ENCODE peak calls at places on chromosomes 4 and X, in seven cellular contexts. R is K562, C is A549, S is HCT116, X is HepG2, U is GM12878, Q is H1. Z is an unnamed sample.

GRCh38 chrX:153708415-153708814 is 15.8 kb downstream of the BCAP31 start:
- DNase-seq in U (no peak), C (peak; percentile 81), X (peak; percentile 65), Q (no peak), R (peak; percentile 89), S (no peak), Z (peak; percentile 79)

GRCh38 chr4:122576261-122577188 is 44.3 kb downstream of the IL21 start:
- DNase-seq in R (peak; percentile 66), Q (no peak), C (peak; percentile 35), S (peak; percentile 36), U (no peak), X (peak; percentile 46), Z (peak; percentile 58)

GRCh38 chr4:183360161-183360919 is 38.1 kb upstream of the CLDN24 start:
- DNase-seq in R (peak; percentile 34), Q (no peak), S (no peak), U (no peak), C (no peak), X (no peak), Z (peak; percentile 23)

GRCh38 chr4:82362565-82362964 is 11.2 kb downstream of the HNRNPD start:
- DNase-seq in Q (no peak), R (no peak), C (no peak), U (no peak), S (no peak), X (no peak), Z (no peak)

GRCh38 chr4:42785817-42786216 is 106.7 kb upstream of the GRXCR1 start:
- DNase-seq in R (no peak), X (no peak), S (no peak), C (no peak), U (no peak), Q (no peak), Z (no peak)

GRCh38 chr4:2702361-2702760 is 53.8 kb downstream of the TNIP2 start:
- DNase-seq in R (no peak), X (no peak), Q (no peak), S (no peak), U (no peak), C (no peak), Z (no peak)

GRCh38 chr4:185512516-185512915 is 22.8 kb downstream of the PDLIM3 start:
- DNase-seq in S (no peak), Q (no peak), C (no peak), R (no peak), U (no peak), X (no peak), Z (peak; percentile 81)

GRCh38 chrX:47573334-47574095 is 8.7 kb upstream of the TIMP1 start:
- DNase-seq in U (no peak), C (no peak), R (no peak), Q (no peak), X (no peak), S (no peak), Z (peak; percentile 73)

GRCh38 chrX:69313622-69314290 is 148.5 kb upstream of the PJA1 start:
- DNase-seq in U (no peak), S (no peak), X (no peak), Q (no peak), C (no peak), R (no peak), Z (no peak)

GRCh38 chr4:186104895-186105720 is 604 bp downstream of the FAM149A start:
- DNase-seq in Q (no peak), R (no peak), X (no peak), U (no peak), S (no peak), C (no peak), Z (no peak)

GRCh38 chr4:14545796-14546195 is 456.5 kb upstream of the CPEB2 start:
- DNase-seq in U (no peak), Q (no peak), C (no peak), X (no peak), R (no peak), S (no peak), Z (no peak)

GRCh38 chr4:47010347-47011188 is 17.2 kb upstream of the GABRA4 start:
- DNase-seq in Q (no peak), X (no peak), C (no peak), R (no peak), S (no peak), U (peak; percentile 54), Z (no peak)

GRCh38 chr4:96654045-96654444 is 814.2 kb downstream of the PDHA2 start:
- DNase-seq in X (no peak), Q (no peak), U (no peak), C (no peak), S (no peak), R (no peak), Z (no peak)

GRCh38 chrX:27186671-27187070 is 276.5 kb downstream of the PPP4R3C start:
- DNase-seq in U (peak; percentile 0), Q (no peak), S (peak; percentile 3), X (peak; percentile 13), R (peak; percentile 37), C (peak; percentile 50), Z (peak; percentile 28)

GRCh38 chr4:5827108-5828004 is 65.5 kb downstream of the CRMP1 start:
- DNase-seq in R (no peak), C (no peak), S (no peak), X (no peak), Q (no peak), U (no peak), Z (peak; percentile 13)

GRCh38 chr4:79413032-79413431 is 5.0 kb upstream of the GK2 start:
- DNase-seq in R (no peak), U (no peak), Q (no peak), S (no peak), C (no peak), X (no peak), Z (no peak)

GRCh38 chr4:89820005-89820404 is 17.0 kb downstream of the SNCA start:
- DNase-seq in X (no peak), Q (no peak), C (no peak), S (no peak), R (no peak), U (no peak), Z (no peak)

GRCh38 chr4:111230265-111230664 is 607.4 kb upstream of the PITX2 start:
- DNase-seq in Q (no peak), R (no peak), S (no peak), C (no peak), U (no peak), X (no peak), Z (peak; percentile 86)

GRCh38 chr4:108635070-108635655 is 14.8 kb downstream of the RPL34 start:
- DNase-seq in S (no peak), Q (no peak), U (no peak), R (no peak), C (no peak), X (no peak), Z (no peak)

GRCh38 chrX:151397741-151398070 is 700 bp downstream of the VMA21 start:
- DNase-seq in U (no peak), S (no peak), X (no peak), C (peak; percentile 6), Q (no peak), R (peak; percentile 29), Z (no peak)

GRCh38 chr4:109701566-109702399 is 1.5 kb downstream of the CASP6 start:
- DNase-seq in Q (peak; percentile 7), R (peak; percentile 45), S (no peak), U (no peak), C (no peak), X (peak; percentile 25), Z (no peak)

GRCh38 chr4:98828801-98829200 is 100.1 kb downstream of the EIF4E start:
- DNase-seq in X (peak; percentile 3), Q (no peak), C (peak; percentile 23), U (no peak), S (peak; percentile 19), R (no peak), Z (no peak)

GRCh38 chr4:96352051-96352517 is 512.2 kb downstream of the PDHA2 start:
- DNase-seq in R (peak; percentile 18), X (peak; percentile 0), Q (no peak), C (peak; percentile 2), S (peak; percentile 34), U (no peak), Z (no peak)

GRCh38 chrX:110120025-110120424 is 117.1 kb downstream of the TMEM164 start:
- DNase-seq in Q (no peak), S (no peak), C (peak; percentile 11), U (no peak), X (no peak), R (no peak), Z (no peak)

GRCh38 chr4:41542526-41543270 is 4.7 kb downstream of the LIMCH1 start:
- DNase-seq in X (no peak), R (no peak), C (no peak), S (no peak), Q (no peak), U (no peak), Z (no peak)

GRCh38 chr4:36979494-36979893 is 265.0 kb upstream of the NWD2 start:
- DNase-seq in U (no peak), S (no peak), X (no peak), R (no peak), Q (no peak), C (no peak), Z (no peak)

GRCh38 chr4:182716207-182716606 is 201.0 kb downstream of the DCTD start:
- DNase-seq in S (no peak), X (no peak), U (no peak), C (no peak), R (no peak), Q (no peak), Z (no peak)

GRCh38 chrX:38514014-38514854 is 47.1 kb upstream of the TSPAN7 start:
- DNase-seq in Q (no peak), S (no peak), X (no peak), U (no peak), C (no peak), R (no peak), Z (no peak)

GRCh38 chrX:87808576-87809243 is 291.1 kb downstream of the KLHL4 start:
- DNase-seq in Q (no peak), U (no peak), S (no peak), R (no peak), C (no peak), X (no peak), Z (no peak)

GRCh38 chr4:104447346-104447745 is 47.3 kb downstream of the CXXC4 start:
- DNase-seq in S (no peak), X (no peak), C (no peak), Q (no peak), R (no peak), U (no peak), Z (no peak)
- TF ChIP-seq CEBPB in S (no peak), X (no peak), C (no peak), Q (no peak), R (no peak), U (no peak), Z (no peak)

GRCh38 chr4:23614284-23614892 is 275.5 kb downstream of the PPARGC1A start:
- DNase-seq in U (no peak), C (peak; percentile 62), S (no peak), Q (peak; percentile 5), R (peak; percentile 34), X (peak; percentile 50), Z (peak; percentile 1)
- TF ChIP-seq CEBPB in U (no peak), C (no peak), S (no peak), Q (no peak), R (no peak), X (no peak), Z (no peak)

DNA sequence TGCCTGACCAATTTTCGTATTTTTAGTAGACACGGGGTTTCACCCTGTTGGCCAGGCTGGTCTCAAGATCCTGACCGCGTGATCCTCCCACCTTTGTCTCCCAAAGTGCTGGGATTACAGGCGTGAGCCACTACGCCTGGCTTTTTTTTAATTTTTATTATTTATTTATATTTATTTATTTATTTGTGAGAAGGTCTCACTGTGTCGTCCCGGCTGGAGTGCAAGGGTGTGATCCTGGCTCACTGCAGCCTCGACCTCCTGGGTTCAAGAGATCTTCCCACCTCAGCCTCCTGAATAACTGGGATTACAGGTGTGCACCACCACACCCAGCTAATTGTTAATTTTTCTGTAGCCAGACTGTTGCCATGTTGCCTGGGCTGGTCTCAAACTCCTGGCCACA is 141.1 kb downstream of the CRLF2 start:
- DNase-seq in U (no peak), S (no peak), C (no peak), R (no peak), Q (no peak), X (no peak), Z (no peak)
- TF ChIP-seq CEBPB in U (no peak), S (no peak), C (no peak), R (no peak), Q (no peak), X (no peak), Z (no peak)

GRCh38 chr4:150251752-150252190 is 173.5 kb downstream of the DCLK2 start:
- DNase-seq in X (no peak), C (no peak), Q (no peak), S (no peak), U (no peak), R (no peak), Z (no peak)
- TF ChIP-seq CEBPB in X (no peak), C (no peak), Q (no peak), S (no peak), U (no peak), R (no peak), Z (no peak)